ENCODE peak calls at places on chromosomes 4 and X, in five cellular contexts. M is ecto neural progenitor cell; X is activated CD4-positive, CD25-positive, alpha-beta regulatory T cell; U is foreskin fibroblast; Y is posterior vena cava. C is an unnamed sample.
A peak's percentile ranks its signal among the peaks of the same experiment; 100 is the strongest.

GRCh38 chrX:37745835-37746234 is 34.0 kb upstream of the CYBB start:
- DNase-seq in U (no peak), Y (no peak), M (no peak), X (no peak), C (no peak)

GRCh38 chr4:172270421-172270820 is 457.2 kb downstream of the GALNTL6 start:
- DNase-seq in M (no peak), U (no peak), X (no peak), Y (no peak), C (no peak)

GRCh38 chr4:169810325-169811323 is 52.9 kb upstream of the HPF1 start:
- DNase-seq in U (peak; percentile 54), X (no peak), M (no peak), Y (no peak), C (no peak)

GRCh38 chr4:127799711-127800110 is 17.6 kb downstream of the HSPA4L start:
- DNase-seq in Y (no peak), M (no peak), X (no peak), U (no peak), C (no peak)

GRCh38 chr4:15297344-15297743 is 130.5 kb upstream of the C1QTNF7 start:
- DNase-seq in M (no peak), U (no peak), Y (no peak), X (no peak), C (no peak)

GRCh38 chrX:103656623-103657022 is 27.8 kb downstream of the TCEAL1 start:
- DNase-seq in Y (no peak), X (no peak), M (no peak), U (peak; percentile 88), C (no peak)

GRCh38 chr4:158754385-158755180 is 14.2 kb upstream of the FNIP2 start:
- DNase-seq in M (no peak), X (no peak), Y (no peak), U (no peak), C (no peak)

GRCh38 chr4:15719506-15719905 is 16.6 kb downstream of the BST1 start:
- DNase-seq in U (peak; percentile 30), X (no peak), M (no peak), Y (no peak), C (no peak)

GRCh38 chr4:113397114-113397701 is 347.8 kb downstream of the ANK2 start:
- DNase-seq in X (no peak), M (no peak), U (peak; percentile 28), Y (no peak), C (no peak)

GRCh38 chr4:119209077-119209476 is 3.4 kb upstream of the USP53 start:
- DNase-seq in M (no peak), X (peak; percentile 1), Y (no peak), U (peak; percentile 94), C (no peak)

GRCh38 chrX:109862386-109862910 is 129.4 kb upstream of the ACSL4 start:
- DNase-seq in X (no peak), Y (no peak), U (no peak), M (no peak), C (no peak)

GRCh38 chr4:101191302-101192098 is 155.8 kb downstream of the PPP3CA start:
- DNase-seq in M (peak; percentile 68), U (peak; percentile 70), Y (peak; percentile 90), X (no peak), C (no peak)

GRCh38 chr4:170875868-170876267 is 786.1 kb upstream of the AADAT start:
- DNase-seq in X (no peak), U (no peak), Y (no peak), M (no peak), C (no peak)

GRCh38 chr4:74968456-74969164 is 35.7 kb downstream of the PARM1 start:
- DNase-seq in Y (no peak), X (no peak), U (no peak), M (no peak), C (no peak)

GRCh38 chr4:183658362-183659028 is 490 bp downstream of the RWDD4 start:
- DNase-seq in Y (no peak), X (no peak), U (no peak), M (peak; percentile 62), C (peak; percentile 22)

GRCh38 chrX:44945736-44946135 is 72.7 kb downstream of the KDM6A start:
- DNase-seq in M (no peak), U (no peak), Y (no peak), X (no peak), C (no peak)

GRCh38 chr4:48329976-48330375 is 11.4 kb upstream of the SLAIN2 start:
- DNase-seq in Y (no peak), X (no peak), U (peak; percentile 59), M (no peak), C (no peak)

GRCh38 chrX:70262952-70263567 is 3.1 kb upstream of the P2RY4 start:
- DNase-seq in U (peak; percentile 15), M (peak; percentile 64), X (peak; percentile 11), Y (no peak), C (no peak)

GRCh38 chrX:19543020-19543715 is 27.9 kb upstream of the MAP3K15 start:
- DNase-seq in X (no peak), M (no peak), U (no peak), Y (no peak), C (no peak)

GRCh38 chr4:141020801-141021261 is 112.4 kb downstream of the RNF150 start:
- DNase-seq in U (no peak), X (no peak), M (no peak), Y (no peak), C (no peak)

GRCh38 chr4:153788064-153788418 is 842 bp downstream of the SFRP2 start:
- DNase-seq in M (no peak), X (no peak), Y (peak; percentile 85), U (no peak), C (no peak)

GRCh38 chr4:126592088-126592487 is 1040.7 kb upstream of the INTU start:
- DNase-seq in X (no peak), M (no peak), Y (no peak), U (no peak), C (no peak)

GRCh38 chr4:16524911-16525574 is 298.8 kb upstream of the TAPT1 start:
- DNase-seq in U (peak; percentile 9), Y (no peak), M (no peak), X (no peak), C (no peak)

GRCh38 chr4:8579526-8580320 is 469 bp upstream of the GPR78 start:
- DNase-seq in Y (peak; percentile 47), U (no peak), X (no peak), M (no peak), C (no peak)

GRCh38 chr4:151485541-151486131 is 76.7 kb downstream of the FHIP1A start:
- DNase-seq in X (no peak), M (no peak), Y (no peak), U (no peak), C (no peak)